ENCODE peak calls at places on chromosomes 12 and 14, in eight cellular contexts. One of them, this sample, is unnamed.

GRCh38 chr12:95970905-95971304 is 25.2 kb downstream of the HAL start:
- DNase-seq in NCI-H2107: no peak
- DNase-seq in AG04450: no peak
- DNase-seq in activated T-helper 1 cell treated with anti-CD3 and anti-CD28 coated beads, Interleukin-2, amount 50 U/mL, for 16 hours: no peak
- DNase-seq in H54: no peak
- DNase-seq in GM20000: no peak
- DNase-seq in NCI-H1436: no peak
- DNase-seq in ovary: no peak
- DNase-seq in this sample: no peak

GRCh38 chr14:55237999-55238680 is 33.1 kb upstream of the FBXO34 start:
- DNase-seq in NCI-H2107: no peak
- DNase-seq in AG04450: no peak
- DNase-seq in activated T-helper 1 cell treated with anti-CD3 and anti-CD28 coated beads, Interleukin-2, amount 50 U/mL, for 16 hours: no peak
- DNase-seq in H54: no peak
- DNase-seq in GM20000: no peak
- DNase-seq in NCI-H1436: no peak
- DNase-seq in ovary: no peak
- DNase-seq in this sample: no peak

GRCh38 chr14:61103541-61104339 is 122.7 kb downstream of the SLC38A6 start:
- DNase-seq in NCI-H2107: no peak
- DNase-seq in AG04450: peak; percentile 95
- DNase-seq in activated T-helper 1 cell treated with anti-CD3 and anti-CD28 coated beads, Interleukin-2, amount 50 U/mL, for 16 hours: no peak
- DNase-seq in H54: peak; percentile 89
- DNase-seq in GM20000: peak; percentile 64
- DNase-seq in NCI-H1436: no peak
- DNase-seq in ovary: peak; percentile 29
- DNase-seq in this sample: no peak

GRCh38 chr12:96502477-96502876 is 13.1 kb downstream of the CFAP54 start:
- DNase-seq in NCI-H2107: no peak
- DNase-seq in AG04450: no peak
- DNase-seq in activated T-helper 1 cell treated with anti-CD3 and anti-CD28 coated beads, Interleukin-2, amount 50 U/mL, for 16 hours: no peak
- DNase-seq in H54: no peak
- DNase-seq in GM20000: no peak
- DNase-seq in NCI-H1436: no peak
- DNase-seq in ovary: no peak
- DNase-seq in this sample: no peak

GRCh38 chr12:121766290-121767039 is 27.0 kb downstream of the RHOF start:
- DNase-seq in NCI-H2107: no peak
- DNase-seq in AG04450: no peak
- DNase-seq in activated T-helper 1 cell treated with anti-CD3 and anti-CD28 coated beads, Interleukin-2, amount 50 U/mL, for 16 hours: no peak
- DNase-seq in H54: no peak
- DNase-seq in GM20000: no peak
- DNase-seq in NCI-H1436: no peak
- DNase-seq in ovary: no peak
- DNase-seq in this sample: no peak

GRCh38 chr12:120126635-120127005 is 10.1 kb upstream of the RAB35 start:
- DNase-seq in NCI-H2107: no peak
- DNase-seq in AG04450: no peak
- DNase-seq in activated T-helper 1 cell treated with anti-CD3 and anti-CD28 coated beads, Interleukin-2, amount 50 U/mL, for 16 hours: no peak
- DNase-seq in H54: no peak
- DNase-seq in GM20000: no peak
- DNase-seq in NCI-H1436: no peak
- DNase-seq in ovary: no peak
- DNase-seq in this sample: no peak

GRCh38 chr14:99575043-99576023 is 28.7 kb downstream of the CCDC85C start:
- DNase-seq in NCI-H2107: peak; percentile 70
- DNase-seq in AG04450: no peak
- DNase-seq in activated T-helper 1 cell treated with anti-CD3 and anti-CD28 coated beads, Interleukin-2, amount 50 U/mL, for 16 hours: no peak
- DNase-seq in H54: peak; percentile 77
- DNase-seq in GM20000: no peak
- DNase-seq in NCI-H1436: no peak
- DNase-seq in ovary: peak; percentile 63
- DNase-seq in this sample: no peak

GRCh38 chr12:109588461-109589239 is 15.1 kb downstream of the MVK start:
- DNase-seq in NCI-H2107: no peak
- DNase-seq in AG04450: no peak
- DNase-seq in activated T-helper 1 cell treated with anti-CD3 and anti-CD28 coated beads, Interleukin-2, amount 50 U/mL, for 16 hours: no peak
- DNase-seq in H54: no peak
- DNase-seq in GM20000: no peak
- DNase-seq in NCI-H1436: no peak
- DNase-seq in ovary: no peak
- DNase-seq in this sample: no peak

GRCh38 chr12:2301531-2302461 is 249.0 kb downstream of the CACNA1C start:
- DNase-seq in NCI-H2107: no peak
- DNase-seq in AG04450: peak; percentile 60
- DNase-seq in activated T-helper 1 cell treated with anti-CD3 and anti-CD28 coated beads, Interleukin-2, amount 50 U/mL, for 16 hours: no peak
- DNase-seq in H54: no peak
- DNase-seq in GM20000: no peak
- DNase-seq in NCI-H1436: no peak
- DNase-seq in ovary: peak; percentile 49
- DNase-seq in this sample: no peak

GRCh38 chr12:56522486-56523193 is 1.0 kb downstream of the RBMS2 start:
- DNase-seq in NCI-H2107: no peak
- DNase-seq in AG04450: no peak
- DNase-seq in activated T-helper 1 cell treated with anti-CD3 and anti-CD28 coated beads, Interleukin-2, amount 50 U/mL, for 16 hours: no peak
- DNase-seq in H54: no peak
- DNase-seq in GM20000: no peak
- DNase-seq in NCI-H1436: no peak
- DNase-seq in ovary: no peak
- DNase-seq in this sample: no peak

GRCh38 chr14:20997564-20997963 is 1.5 kb upstream of the SLC39A2 start:
- DNase-seq in NCI-H2107: no peak
- DNase-seq in AG04450: no peak
- DNase-seq in activated T-helper 1 cell treated with anti-CD3 and anti-CD28 coated beads, Interleukin-2, amount 50 U/mL, for 16 hours: no peak
- DNase-seq in H54: no peak
- DNase-seq in GM20000: no peak
- DNase-seq in NCI-H1436: no peak
- DNase-seq in ovary: no peak
- DNase-seq in this sample: no peak

GRCh38 chr14:71266994-71267636 is 359.9 kb downstream of the PCNX1 start:
- DNase-seq in NCI-H2107: no peak
- DNase-seq in AG04450: no peak
- DNase-seq in activated T-helper 1 cell treated with anti-CD3 and anti-CD28 coated beads, Interleukin-2, amount 50 U/mL, for 16 hours: no peak
- DNase-seq in H54: no peak
- DNase-seq in GM20000: peak; percentile 24
- DNase-seq in NCI-H1436: no peak
- DNase-seq in ovary: no peak
- DNase-seq in this sample: no peak

GRCh38 chr12:52235001-52235760 is 2.1 kb downstream of the KRT7 start:
- DNase-seq in NCI-H2107: no peak
- DNase-seq in AG04450: no peak
- DNase-seq in activated T-helper 1 cell treated with anti-CD3 and anti-CD28 coated beads, Interleukin-2, amount 50 U/mL, for 16 hours: no peak
- DNase-seq in H54: no peak
- DNase-seq in GM20000: peak; percentile 25
- DNase-seq in NCI-H1436: no peak
- DNase-seq in ovary: no peak
- DNase-seq in this sample: no peak

GRCh38 chr12:82931349-82932116 is 244.8 kb downstream of the TMTC2 start:
- DNase-seq in NCI-H2107: no peak
- DNase-seq in AG04450: no peak
- DNase-seq in activated T-helper 1 cell treated with anti-CD3 and anti-CD28 coated beads, Interleukin-2, amount 50 U/mL, for 16 hours: no peak
- DNase-seq in H54: no peak
- DNase-seq in GM20000: no peak
- DNase-seq in NCI-H1436: no peak
- DNase-seq in ovary: no peak
- DNase-seq in this sample: no peak

GRCh38 chr12:108335349-108336119 is 3.6 kb downstream of the CMKLR1 start:
- DNase-seq in NCI-H2107: no peak
- DNase-seq in AG04450: no peak
- DNase-seq in activated T-helper 1 cell treated with anti-CD3 and anti-CD28 coated beads, Interleukin-2, amount 50 U/mL, for 16 hours: no peak
- DNase-seq in H54: no peak
- DNase-seq in GM20000: peak; percentile 72
- DNase-seq in NCI-H1436: no peak
- DNase-seq in ovary: no peak
- DNase-seq in this sample: no peak

GRCh38 chr14:91317381-91318313 is 73.1 kb upstream of the GPR68 start:
- DNase-seq in NCI-H2107: no peak
- DNase-seq in AG04450: no peak
- DNase-seq in activated T-helper 1 cell treated with anti-CD3 and anti-CD28 coated beads, Interleukin-2, amount 50 U/mL, for 16 hours: peak; percentile 84
- DNase-seq in H54: no peak
- DNase-seq in GM20000: no peak
- DNase-seq in NCI-H1436: no peak
- DNase-seq in ovary: peak; percentile 70
- DNase-seq in this sample: no peak

GRCh38 chr14:101834387-101835165 is 73.1 kb downstream of the PPP2R5C start:
- DNase-seq in NCI-H2107: no peak
- DNase-seq in AG04450: no peak
- DNase-seq in activated T-helper 1 cell treated with anti-CD3 and anti-CD28 coated beads, Interleukin-2, amount 50 U/mL, for 16 hours: no peak
- DNase-seq in H54: no peak
- DNase-seq in GM20000: no peak
- DNase-seq in NCI-H1436: no peak
- DNase-seq in ovary: no peak
- DNase-seq in this sample: no peak

GRCh38 chr12:54220092-54220557 is 31.3 kb upstream of the SMUG1 start:
- DNase-seq in NCI-H2107: peak; percentile 41
- DNase-seq in AG04450: peak; percentile 53
- DNase-seq in activated T-helper 1 cell treated with anti-CD3 and anti-CD28 coated beads, Interleukin-2, amount 50 U/mL, for 16 hours: peak; percentile 26
- DNase-seq in H54: no peak
- DNase-seq in GM20000: peak; percentile 74
- DNase-seq in NCI-H1436: peak; percentile 39
- DNase-seq in ovary: peak; percentile 84
- DNase-seq in this sample: peak; percentile 67

GRCh38 chr14:88354358-88354757 is 31.1 kb upstream of the SPATA7 start:
- DNase-seq in NCI-H2107: no peak
- DNase-seq in AG04450: no peak
- DNase-seq in activated T-helper 1 cell treated with anti-CD3 and anti-CD28 coated beads, Interleukin-2, amount 50 U/mL, for 16 hours: no peak
- DNase-seq in H54: no peak
- DNase-seq in GM20000: no peak
- DNase-seq in NCI-H1436: no peak
- DNase-seq in ovary: no peak
- DNase-seq in this sample: no peak

GRCh38 chr12:97616936-97617335 is 154.3 kb downstream of the RMST start:
- DNase-seq in NCI-H2107: no peak
- DNase-seq in AG04450: no peak
- DNase-seq in activated T-helper 1 cell treated with anti-CD3 and anti-CD28 coated beads, Interleukin-2, amount 50 U/mL, for 16 hours: no peak
- DNase-seq in H54: no peak
- DNase-seq in GM20000: no peak
- DNase-seq in NCI-H1436: no peak
- DNase-seq in ovary: no peak
- DNase-seq in this sample: peak; percentile 48

GRCh38 chr14:50047274-50047676 is 69.1 kb downstream of the VCPKMT start:
- DNase-seq in NCI-H2107: no peak
- DNase-seq in AG04450: no peak
- DNase-seq in activated T-helper 1 cell treated with anti-CD3 and anti-CD28 coated beads, Interleukin-2, amount 50 U/mL, for 16 hours: no peak
- DNase-seq in H54: no peak
- DNase-seq in GM20000: peak; percentile 87
- DNase-seq in NCI-H1436: no peak
- DNase-seq in ovary: no peak
- DNase-seq in this sample: no peak

GRCh38 chr12:111887916-111888745 is 46.1 kb downstream of the MAPKAPK5 start:
- DNase-seq in NCI-H2107: no peak
- DNase-seq in AG04450: no peak
- DNase-seq in activated T-helper 1 cell treated with anti-CD3 and anti-CD28 coated beads, Interleukin-2, amount 50 U/mL, for 16 hours: no peak
- DNase-seq in H54: no peak
- DNase-seq in GM20000: no peak
- DNase-seq in NCI-H1436: no peak
- DNase-seq in ovary: no peak
- DNase-seq in this sample: no peak

GRCh38 chr12:42396473-42397259 is 70.7 kb downstream of the PPHLN1 start:
- DNase-seq in NCI-H2107: no peak
- DNase-seq in AG04450: no peak
- DNase-seq in activated T-helper 1 cell treated with anti-CD3 and anti-CD28 coated beads, Interleukin-2, amount 50 U/mL, for 16 hours: no peak
- DNase-seq in H54: no peak
- DNase-seq in GM20000: no peak
- DNase-seq in NCI-H1436: no peak
- DNase-seq in ovary: no peak
- DNase-seq in this sample: no peak

GRCh38 chr12:110073049-110073831 is 24.9 kb upstream of the C12orf76 start:
- DNase-seq in NCI-H2107: peak; percentile 23
- DNase-seq in AG04450: no peak
- DNase-seq in activated T-helper 1 cell treated with anti-CD3 and anti-CD28 coated beads, Interleukin-2, amount 50 U/mL, for 16 hours: no peak
- DNase-seq in H54: peak; percentile 27
- DNase-seq in GM20000: no peak
- DNase-seq in NCI-H1436: peak; percentile 31
- DNase-seq in ovary: no peak
- DNase-seq in this sample: peak; percentile 47

GRCh38 chr12:92457458-92458195 is 245.2 kb upstream of the PLEKHG7 start:
- DNase-seq in NCI-H2107: no peak
- DNase-seq in AG04450: no peak
- DNase-seq in activated T-helper 1 cell treated with anti-CD3 and anti-CD28 coated beads, Interleukin-2, amount 50 U/mL, for 16 hours: no peak
- DNase-seq in H54: no peak
- DNase-seq in GM20000: no peak
- DNase-seq in NCI-H1436: no peak
- DNase-seq in ovary: no peak
- DNase-seq in this sample: no peak

GRCh38 chr12:63766498-63766897 is 13.2 kb upstream of the RXYLT1 start:
- DNase-seq in NCI-H2107: no peak
- DNase-seq in AG04450: no peak
- DNase-seq in activated T-helper 1 cell treated with anti-CD3 and anti-CD28 coated beads, Interleukin-2, amount 50 U/mL, for 16 hours: no peak
- DNase-seq in H54: no peak
- DNase-seq in GM20000: no peak
- DNase-seq in NCI-H1436: no peak
- DNase-seq in ovary: no peak
- DNase-seq in this sample: no peak

GRCh38 chr12:105357162-105357691 is 26.7 kb downstream of the C12orf75 start:
- DNase-seq in NCI-H2107: no peak
- DNase-seq in AG04450: no peak
- DNase-seq in activated T-helper 1 cell treated with anti-CD3 and anti-CD28 coated beads, Interleukin-2, amount 50 U/mL, for 16 hours: no peak
- DNase-seq in H54: no peak
- DNase-seq in GM20000: peak; percentile 58
- DNase-seq in NCI-H1436: no peak
- DNase-seq in ovary: no peak
- DNase-seq in this sample: no peak

GRCh38 chr14:100900837-100901390 is 2.6 kb downstream of the RTL1 start:
- DNase-seq in NCI-H2107: peak; percentile 90
- DNase-seq in AG04450: no peak
- DNase-seq in activated T-helper 1 cell treated with anti-CD3 and anti-CD28 coated beads, Interleukin-2, amount 50 U/mL, for 16 hours: no peak
- DNase-seq in H54: no peak
- DNase-seq in GM20000: no peak
- DNase-seq in NCI-H1436: peak; percentile 20
- DNase-seq in ovary: no peak
- DNase-seq in this sample: no peak

GRCh38 chr12:42482820-42483533 is 106.6 kb downstream of the PRICKLE1 start:
- DNase-seq in NCI-H2107: peak; percentile 24
- DNase-seq in AG04450: no peak
- DNase-seq in activated T-helper 1 cell treated with anti-CD3 and anti-CD28 coated beads, Interleukin-2, amount 50 U/mL, for 16 hours: no peak
- DNase-seq in H54: peak; percentile 80
- DNase-seq in GM20000: peak; percentile 94
- DNase-seq in NCI-H1436: peak; percentile 38
- DNase-seq in ovary: peak; percentile 90
- DNase-seq in this sample: peak; percentile 37

GRCh38 chr14:104227806-104228205 is 89.4 kb downstream of the KIF26A start:
- DNase-seq in NCI-H2107: no peak
- DNase-seq in AG04450: no peak
- DNase-seq in activated T-helper 1 cell treated with anti-CD3 and anti-CD28 coated beads, Interleukin-2, amount 50 U/mL, for 16 hours: no peak
- DNase-seq in H54: no peak
- DNase-seq in GM20000: no peak
- DNase-seq in NCI-H1436: no peak
- DNase-seq in ovary: no peak
- DNase-seq in this sample: no peak

GRCh38 chr12:53817021-53817389 is 65.2 kb upstream of the CISTR start:
- DNase-seq in NCI-H2107: no peak
- DNase-seq in AG04450: no peak
- DNase-seq in activated T-helper 1 cell treated with anti-CD3 and anti-CD28 coated beads, Interleukin-2, amount 50 U/mL, for 16 hours: no peak
- DNase-seq in H54: no peak
- DNase-seq in GM20000: no peak
- DNase-seq in NCI-H1436: no peak
- DNase-seq in ovary: no peak
- DNase-seq in this sample: no peak

GRCh38 chr14:96100171-96101064 is 61.3 kb downstream of the C14orf132 start:
- DNase-seq in NCI-H2107: peak; percentile 81
- DNase-seq in AG04450: peak; percentile 66
- DNase-seq in activated T-helper 1 cell treated with anti-CD3 and anti-CD28 coated beads, Interleukin-2, amount 50 U/mL, for 16 hours: peak; percentile 31
- DNase-seq in H54: peak; percentile 82
- DNase-seq in GM20000: peak; percentile 72
- DNase-seq in NCI-H1436: peak; percentile 68
- DNase-seq in ovary: peak; percentile 51
- DNase-seq in this sample: peak; percentile 80

GRCh38 chr14:103960457-103960856 is 18.1 kb upstream of the RD3L start:
- DNase-seq in NCI-H2107: no peak
- DNase-seq in AG04450: no peak
- DNase-seq in activated T-helper 1 cell treated with anti-CD3 and anti-CD28 coated beads, Interleukin-2, amount 50 U/mL, for 16 hours: no peak
- DNase-seq in H54: no peak
- DNase-seq in GM20000: no peak
- DNase-seq in NCI-H1436: no peak
- DNase-seq in ovary: no peak
- DNase-seq in this sample: no peak

GRCh38 chr12:6199531-6200265 is 502 bp upstream of the CD9 start:
- DNase-seq in NCI-H2107: no peak
- DNase-seq in AG04450: no peak
- DNase-seq in activated T-helper 1 cell treated with anti-CD3 and anti-CD28 coated beads, Interleukin-2, amount 50 U/mL, for 16 hours: no peak
- DNase-seq in H54: no peak
- DNase-seq in GM20000: peak; percentile 39
- DNase-seq in NCI-H1436: no peak
- DNase-seq in ovary: peak; percentile 65
- DNase-seq in this sample: no peak